ENCODE peak calls at places on chromosomes 3 and 15, in ten cellular contexts. Q is stomach, C is heart left ventricle, R is ovary, X is sigmoid colon, G is A549, I is adrenal gland, T is tibial nerve, A is gastrocnemius medialis, S is Peyer's patch. M is an unnamed sample. For H3K4me1, the result is how much of the 10 kb centered on the place peaks cover.

GRCh38 chr15:70615435-70616310 is 147.7 kb downstream of the UACA start:
- DNase-seq in X (no peak), I (no peak), R (no peak), C (no peak), Q (no peak), T (no peak), A (no peak), S (no peak), G (no peak), M (no peak)

GRCh38 chr3:128236667-128237066 is 83.4 kb downstream of the EEFSEC start:
- DNase-seq in R (no peak), A (no peak), I (no peak), C (no peak), S (no peak), Q (no peak), G (no peak), T (no peak), X (no peak), M (no peak)

GRCh38 chr15:41387646-41388045 is 14.7 kb downstream of the NDUFAF1 start:
- DNase-seq in C (no peak), A (no peak), Q (no peak), T (no peak), X (peak), S (no peak), R (no peak), I (no peak), G (no peak), M (no peak)

GRCh38 chr15:63050737-63051700 is 8.5 kb downstream of the TPM1 start:
- DNase-seq in I (no peak), G (no peak), R (no peak), X (no peak), C (no peak), S (no peak), A (no peak), T (no peak), Q (no peak), M (peak)

GRCh38 chr15:92158426-92158825 is 235.3 kb upstream of the ST8SIA2 start:
- DNase-seq in R (no peak), X (no peak), I (no peak), S (no peak), Q (peak), C (no peak), T (no peak), A (no peak), G (peak), M (no peak)

GRCh38 chr3:196186661-196187573 is 24.3 kb downstream of the ZDHHC19 start:
- DNase-seq in Q (no peak), X (no peak), S (no peak), C (no peak), R (peak), G (no peak), T (no peak), I (no peak), A (peak), M (no peak)

GRCh38 chr3:120595788-120596115 is 384 bp upstream of the NDUFB4 start:
- DNase-seq in X (no peak), C (no peak), A (no peak), I (no peak), R (no peak), T (no peak), Q (no peak), G (no peak), S (no peak), M (no peak)

GRCh38 chr15:27342991-27343390 is 372.0 kb downstream of the GABRG3 start:
- DNase-seq in G (no peak), X (no peak), R (no peak), S (no peak), C (no peak), A (no peak), T (no peak), I (no peak), Q (no peak), M (no peak)

GRCh38 chr3:189680723-189681122 is 49.5 kb downstream of the TP63 start:
- DNase-seq in C (no peak), G (no peak), R (no peak), X (peak), T (no peak), A (no peak), I (no peak), S (no peak), Q (no peak), M (no peak)

GRCh38 chr15:87973456-87974215 is 282.9 kb downstream of the NTRK3 start:
- DNase-seq in I (no peak), A (no peak), X (no peak), G (no peak), Q (no peak), C (no peak), T (no peak), R (no peak), S (no peak), M (no peak)

GRCh38 chr3:187802928-187803259 is 57.6 kb upstream of the BCL6 start:
- DNase-seq in Q (no peak), C (no peak), S (no peak), T (no peak), I (no peak), A (no peak), G (no peak), R (no peak), X (no peak), M (no peak)

GRCh38 chr3:152477422-152477821 is 208.7 kb downstream of the MBNL1 start:
- DNase-seq in S (no peak), A (no peak), I (no peak), Q (no peak), R (no peak), C (no peak), G (no peak), T (no peak), X (no peak), M (no peak)

GRCh38 chr3:47008258-47008671 is 28.8 kb downstream of the NBEAL2 start:
- DNase-seq in Q (no peak), A (no peak), G (no peak), T (no peak), R (peak), I (no peak), S (peak), X (peak), C (no peak), M (no peak)

GRCh38 chr3:56845505-56845904 is 43.8 kb upstream of the ARHGEF3 start:
- DNase-seq in R (no peak), A (no peak), S (no peak), T (no peak), G (no peak), I (no peak), X (no peak), Q (no peak), C (no peak), M (no peak)

GRCh38 chr3:40120816-40121215 is 188.7 kb upstream of the EIF1B start:
- DNase-seq in R (no peak), Q (no peak), C (no peak), A (no peak), T (no peak), S (no peak), I (no peak), G (no peak), X (no peak), M (no peak)

GRCh38 chr3:105368575-105369500 is 2.1 kb downstream of the ALCAM start:
- DNase-seq in I (peak), R (peak), A (no peak), X (peak), C (peak), S (peak), T (no peak), G (peak), Q (peak), M (peak)

GRCh38 chr3:179322481-179323196 is at the start of gene ZNF639:
- DNase-seq in I (peak), A (peak), C (peak), G (peak), Q (peak), T (peak), S (peak), X (peak), R (peak), M (peak)

GRCh38 chr3:54865316-54865715 is 62.5 kb downstream of the LRTM1 start:
- DNase-seq in T (no peak), A (no peak), S (no peak), C (no peak), Q (no peak), G (no peak), R (no peak), I (no peak), X (no peak), M (no peak)

GRCh38 chr15:27834684-27835083 is 264.4 kb downstream of the OCA2 start:
- DNase-seq in I (no peak), Q (no peak), C (no peak), X (no peak), T (no peak), G (no peak), S (no peak), R (no peak), A (no peak), M (no peak)

GRCh38 chr15:74858366-74858735 is 14.8 kb downstream of the SCAMP2 start:
- DNase-seq in I (no peak), S (no peak), X (no peak), R (no peak), T (no peak), G (no peak), Q (no peak), A (no peak), C (no peak), M (no peak)

GRCh38 chr15:84736375-84736774 is 12.0 kb upstream of the ZNF592 start:
- DNase-seq in I (no peak), G (no peak), Q (no peak), A (no peak), T (no peak), X (no peak), R (no peak), C (no peak), S (no peak), M (no peak)

GRCh38 chr15:84822774-84823579 is 5.8 kb downstream of the ALPK3 start:
- DNase-seq in G (no peak), X (peak), S (no peak), C (no peak), T (no peak), Q (no peak), I (no peak), R (no peak), A (peak), M (no peak)

GRCh38 chr3:138867996-138868395 is 33.3 kb upstream of the PIK3CB start:
- DNase-seq in X (no peak), T (no peak), Q (no peak), I (no peak), A (no peak), S (no peak), R (no peak), C (no peak), G (no peak), M (no peak)

GRCh38 chr3:172904817-172905479 is 154.4 kb downstream of the ECT2 start:
- DNase-seq in Q (no peak), G (no peak), X (no peak), S (no peak), A (no peak), C (no peak), T (no peak), I (no peak), R (no peak), M (no peak)

GRCh38 chr15:83011271-83012037 is at the start of gene C15orf40:
- DNase-seq in C (peak), S (peak), G (peak), X (peak), I (peak), Q (peak), T (peak), R (peak), A (peak), M (peak)

GRCh38 chr3:12229144-12229871 is 59.6 kb upstream of the PPARG start:
- DNase-seq in I (no peak), R (no peak), C (no peak), G (no peak), S (no peak), Q (peak), T (no peak), X (no peak), A (no peak), M (no peak)

GRCh38 chr15:76979331-76979925 is 15.5 kb upstream of the PSTPIP1 start:
- DNase-seq in S (no peak), T (no peak), C (no peak), X (no peak), G (no peak), A (no peak), R (no peak), I (no peak), Q (peak), M (no peak)

GRCh38 chr15:52677593-52677992 is 1.6 kb downstream of the ATOSA start:
- DNase-seq in R (no peak), G (no peak), C (no peak), T (no peak), I (no peak), A (no peak), S (no peak), Q (no peak), X (no peak), M (no peak)
- H3K4me1 ChIP-seq in R (under half), G (under half), C (under half), T (half or more), I (half or more), A (half or more), S (under half), Q (under half), X (under half), M (under half)

GRCh38 chr3:30848093-30848779 is 46.2 kb downstream of the GADL1 start:
- DNase-seq in Q (no peak), X (no peak), I (no peak), A (peak), R (no peak), T (no peak), S (no peak), C (no peak), G (no peak), M (no peak)

GRCh38 chr3:30847589-30847988 is 46.9 kb downstream of the GADL1 start:
- DNase-seq in Q (no peak), S (no peak), A (no peak), C (no peak), G (no peak), X (no peak), I (no peak), R (no peak), T (no peak), M (no peak)

GRCh38 chr3:30855390-30855789 is 39.1 kb downstream of the GADL1 start:
- DNase-seq in R (no peak), A (no peak), C (no peak), G (no peak), X (no peak), T (no peak), S (no peak), Q (no peak), I (no peak), M (no peak)

DNA sequence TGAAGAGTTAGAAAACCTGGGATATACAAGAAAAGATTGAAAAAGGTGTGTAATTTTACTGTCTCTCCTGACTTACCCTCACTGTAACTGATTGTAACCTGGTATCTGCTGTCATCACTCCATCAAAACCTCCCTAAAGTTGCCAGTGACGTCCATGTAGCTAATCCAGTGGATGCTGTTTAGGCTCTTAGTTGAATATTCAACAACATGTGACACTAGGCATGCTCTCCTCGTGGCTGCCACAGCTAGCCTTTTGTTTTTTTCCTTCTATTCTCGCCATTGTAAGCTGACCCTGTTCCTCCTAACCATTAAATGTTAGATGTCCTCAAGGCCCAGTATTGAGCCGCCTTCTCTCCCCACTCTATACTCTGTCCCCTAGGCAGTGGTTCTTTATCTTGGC is 41.6 kb downstream of the GADL1 start:
- DNase-seq in A (no peak), X (no peak), S (no peak), Q (no peak), C (no peak), G (no peak), R (no peak), T (no peak), I (no peak), M (no peak)
- TF ChIP-seq POLR2A in A (no peak), X (no peak), S (no peak), Q (no peak), C (no peak), G (no peak), R (no peak), T (no peak), I (no peak), M (no peak)

GRCh38 chr3:41448396-41448795 is 249.1 kb downstream of the CTNNB1 start:
- DNase-seq in C (no peak), R (no peak), G (no peak), S (no peak), Q (no peak), T (no peak), I (no peak), X (no peak), A (no peak), M (no peak)
- H3K4me1 ChIP-seq in C (under half), R (under half), G (under half), S (under half), Q (under half), T (under half), I (under half), X (under half), A (under half), M (under half)

GRCh38 chr3:61807865-61808276 is 246.5 kb downstream of the PTPRG start:
- DNase-seq in X (no peak), A (no peak), R (no peak), C (no peak), I (no peak), T (no peak), Q (peak), G (no peak), S (no peak), M (no peak)

GRCh38 chr3:61806810-61807209 is 245.4 kb downstream of the PTPRG start:
- DNase-seq in C (no peak), G (no peak), A (no peak), Q (no peak), I (no peak), R (no peak), X (no peak), S (no peak), T (no peak), M (no peak)

GRCh38 chr3:61809879-61810278 is 248.5 kb downstream of the PTPRG start:
- DNase-seq in S (peak), X (peak), Q (peak), G (no peak), I (peak), C (peak), A (peak), R (peak), T (no peak), M (peak)

GRCh38 chr3:61808999-61809398 is 247.6 kb downstream of the PTPRG start:
- DNase-seq in I (no peak), C (no peak), S (no peak), A (no peak), X (no peak), R (no peak), T (no peak), G (no peak), Q (no peak), M (no peak)

GRCh38 chr3:61808526-61808925 is 247.2 kb downstream of the PTPRG start:
- DNase-seq in Q (no peak), T (no peak), X (peak), G (no peak), R (peak), S (no peak), A (peak), C (peak), I (peak), M (peak)
- TF ChIP-seq POLR2A in Q (no peak), T (no peak), X (no peak), G (no peak), R (no peak), S (no peak), A (no peak), C (no peak), I (no peak), M (no peak)

GRCh38 chr3:72446406-72447058 is 401.7 kb downstream of the SHQ1 start:
- DNase-seq in Q (peak), X (no peak), C (no peak), I (no peak), S (no peak), T (peak), A (no peak), R (no peak), G (no peak), M (no peak)
- H3K4me1 ChIP-seq in Q (under half), X (under half), C (under half), I (under half), S (under half), T (under half), A (under half), R (under half), G (under half), M (under half)

DNA sequence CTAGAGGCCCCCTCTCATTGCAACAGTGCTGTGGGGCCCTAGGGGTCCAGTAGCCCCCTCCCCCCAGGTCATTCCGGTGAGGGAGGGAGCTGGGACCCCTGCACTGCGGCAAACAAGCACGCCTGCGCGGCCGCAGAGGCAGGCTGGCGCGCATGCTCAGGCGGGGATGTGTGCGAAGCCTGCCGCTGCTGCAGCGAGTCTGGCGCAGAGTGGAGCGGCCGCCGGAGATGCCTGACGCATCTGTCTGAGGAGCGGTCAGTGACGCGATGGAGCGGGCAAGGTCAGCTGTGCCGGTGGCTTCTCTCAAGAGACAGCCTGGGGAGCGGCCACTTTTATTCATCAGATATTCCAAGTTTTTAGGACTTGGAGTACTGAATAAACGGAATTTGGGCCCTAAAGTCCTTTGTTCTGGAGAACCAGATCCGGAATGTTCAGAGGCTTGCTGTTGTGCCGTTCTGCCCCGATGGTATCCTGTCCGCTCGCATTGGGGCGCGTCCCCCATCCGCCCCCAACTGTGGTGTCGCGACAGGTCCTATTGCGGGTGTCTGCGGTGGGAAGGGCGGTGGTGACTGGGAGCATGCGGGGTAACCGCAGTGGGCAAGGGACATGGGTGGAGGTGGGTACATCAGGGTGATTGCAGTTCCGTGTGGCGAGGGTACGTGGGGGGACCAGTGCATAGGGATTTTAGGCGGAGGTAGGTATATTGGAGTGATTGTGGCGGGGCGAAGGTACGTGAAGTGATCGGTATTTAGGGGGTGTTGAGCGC is at the start of the genes SNRPN and SNURF:
- DNase-seq in G (peak), S (peak), Q (peak), R (peak), X (peak), T (peak), C (peak), I (peak), A (peak), M (peak)
- TF ChIP-seq POLR2A in G (peak), S (peak), Q (no peak), R (peak), X (peak), T (peak), C (peak), I (peak), A (peak), M (peak)

GRCh38 chr15:36912311-36912712 is 188.0 kb downstream of the MEIS2 start:
- DNase-seq in I (no peak), X (no peak), G (no peak), Q (no peak), C (no peak), A (no peak), R (no peak), T (no peak), S (no peak), M (no peak)
- H3K4me1 ChIP-seq in I (under half), X (under half), G (under half), Q (under half), C (under half), A (under half), R (under half), T (under half), S (under half), M (under half)

GRCh38 chr3:101848754-101849713 is at the start of gene NFKBIZ:
- DNase-seq in S (peak), T (peak), A (peak), G (peak), C (peak), Q (peak), X (peak), I (peak), R (peak), M (peak)

GRCh38 chr3:101851072-101851471 is 1.8 kb downstream of the NFKBIZ start:
- DNase-seq in S (no peak), T (no peak), X (no peak), I (no peak), G (no peak), Q (no peak), A (no peak), C (no peak), R (no peak), M (no peak)

GRCh38 chr3:101849714-101850326 is 506 bp downstream of the NFKBIZ start:
- DNase-seq in T (peak), C (peak), S (peak), R (peak), G (no peak), I (peak), Q (peak), A (peak), X (peak), M (peak)

GRCh38 chr3:101851833-101852232 is 2.5 kb downstream of the NFKBIZ start:
- DNase-seq in X (no peak), A (no peak), G (no peak), Q (no peak), C (no peak), R (no peak), T (no peak), I (no peak), S (no peak), M (no peak)

GRCh38 chr3:101850327-101851048 is 1.2 kb downstream of the NFKBIZ start:
- DNase-seq in R (no peak), Q (no peak), I (no peak), C (no peak), T (no peak), X (no peak), S (no peak), A (no peak), G (no peak), M (no peak)
- TF ChIP-seq POLR2A in R (no peak), Q (no peak), I (no peak), C (no peak), T (peak), X (no peak), S (no peak), A (peak), G (no peak), M (peak)

GRCh38 chr15:38071211-38071972 is 137.0 kb downstream of the TMCO5A start:
- DNase-seq in S (no peak), C (no peak), G (no peak), T (no peak), I (no peak), Q (peak), R (no peak), X (no peak), A (no peak), M (no peak)

GRCh38 chr15:38072507-38073277 is 138.3 kb downstream of the TMCO5A start:
- DNase-seq in S (peak), T (peak), Q (peak), C (peak), G (peak), A (peak), X (peak), I (peak), R (peak), M (peak)

GRCh38 chr15:38072007-38072506 is 137.6 kb downstream of the TMCO5A start:
- DNase-seq in R (no peak), G (no peak), X (peak), C (peak), I (no peak), A (peak), T (no peak), Q (no peak), S (no peak), M (no peak)

GRCh38 chr15:38074029-38074428 is 139.6 kb downstream of the TMCO5A start:
- DNase-seq in A (no peak), S (no peak), C (no peak), T (no peak), I (no peak), G (no peak), R (no peak), Q (no peak), X (no peak), M (no peak)

GRCh38 chr15:38073278-38073930 is 139.0 kb downstream of the TMCO5A start:
- DNase-seq in A (no peak), Q (no peak), R (no peak), S (no peak), I (peak), T (no peak), X (no peak), C (peak), G (no peak), M (peak)
- H3K4me1 ChIP-seq in A (under half), Q (under half), R (under half), S (under half), I (under half), T (under half), X (under half), C (under half), G (under half), M (under half)